ENCODE peak calls at places on chromosomes 2 and 18, in four cellular contexts. A is ascending aorta, Q is choroid plexus epithelial cell, J is tibial artery. S is an unnamed sample.

GRCh38 chr2:60555066-60555793 is 1.8 kb upstream of the BCL11A start:
- DNase-seq in J (no peak), A (no peak), Q (peak; percentile 82), S (peak; percentile 72)

GRCh38 chr2:69693472-69694450 is 48.2 kb upstream of the ANXA4 start:
- DNase-seq in A (no peak), Q (peak; percentile 35), J (no peak), S (no peak)

GRCh38 chr18:68215931-68216330 is 499.0 kb downstream of the TMX3 start:
- DNase-seq in Q (peak; percentile 73), J (no peak), A (no peak), S (peak; percentile 60)

GRCh38 chr2:79935771-79936657 is 368.5 kb downstream of the LRRTM1 start:
- DNase-seq in J (no peak), A (no peak), Q (peak; percentile 74), S (peak; percentile 76)

GRCh38 chr2:237456200-237456731 is 30.8 kb upstream of the MLPH start:
- DNase-seq in Q (peak; percentile 97), A (peak; percentile 84), J (peak; percentile 95), S (peak; percentile 82)

GRCh38 chr18:32553640-32554039 is 83.0 kb upstream of the GAREM1 start:
- DNase-seq in A (no peak), Q (no peak), J (no peak), S (no peak)

GRCh38 chr2:174337337-174338154 is 2.8 kb downstream of the SP9 start:
- DNase-seq in A (no peak), J (no peak), Q (no peak), S (no peak)

GRCh38 chr2:135451966-135452365 is 79.1 kb downstream of the ZRANB3 start:
- DNase-seq in A (no peak), Q (no peak), J (no peak), S (no peak)

GRCh38 chr18:68738572-68738971 is 23.7 kb upstream of the TMX3 start:
- DNase-seq in A (no peak), Q (no peak), J (no peak), S (no peak)

GRCh38 chr2:46849741-46850474 is 65.7 kb downstream of the MCFD2 start:
- DNase-seq in A (no peak), J (peak; percentile 74), Q (peak; percentile 92), S (peak; percentile 34)

GRCh38 chr18:49849331-49850217 is 36.2 kb upstream of the ACAA2 start:
- DNase-seq in A (no peak), Q (peak; percentile 94), J (no peak), S (peak; percentile 98)

GRCh38 chr18:42574871-42575270 is 540.6 kb downstream of the RIT2 start:
- DNase-seq in Q (no peak), A (no peak), J (no peak), S (peak; percentile 29)

GRCh38 chr2:198054299-198054698 is 249.9 kb downstream of the PLCL1 start:
- DNase-seq in A (no peak), Q (peak; percentile 50), J (no peak), S (peak; percentile 46)

GRCh38 chr18:9741821-9742541 is 33.9 kb downstream of the RAB31 start:
- DNase-seq in J (peak; percentile 71), Q (peak; percentile 51), A (no peak), S (peak; percentile 54)

GRCh38 chr2:883260-884026 is 67.2 kb upstream of the SNTG2 start:
- DNase-seq in A (no peak), J (no peak), Q (no peak), S (no peak)

GRCh38 chr2:127022817-127023216 is 84.1 kb downstream of the BIN1 start:
- DNase-seq in J (no peak), A (no peak), Q (no peak), S (no peak)

GRCh38 chr2:164782323-164782722 is 59.3 kb downstream of the COBLL1 start:
- DNase-seq in Q (peak; percentile 67), J (no peak), A (no peak), S (peak; percentile 82)

GRCh38 chr2:15674637-15675455 is 83.2 kb downstream of the DDX1 start:
- DNase-seq in A (no peak), J (peak; percentile 13), Q (peak; percentile 59), S (peak; percentile 84)

GRCh38 chr2:170292415-170292814 is 114.5 kb downstream of the MYO3B start:
- DNase-seq in A (no peak), J (no peak), Q (no peak), S (no peak)

GRCh38 chr2:9763356-9764152 is 79.7 kb upstream of the TAF1B start:
- DNase-seq in Q (no peak), A (no peak), J (peak; percentile 44), S (no peak)

GRCh38 chr2:9768388-9768787 is 74.9 kb upstream of the TAF1B start:
- DNase-seq in J (peak; percentile 47), A (no peak), Q (peak; percentile 45), S (no peak)

GRCh38 chr2:9764153-9764778 is 79.0 kb upstream of the TAF1B start:
- DNase-seq in J (peak; percentile 25), Q (no peak), A (no peak), S (no peak)

GRCh38 chr2:9767656-9768281 is 75.5 kb upstream of the TAF1B start:
- DNase-seq in Q (no peak), J (peak; percentile 46), A (no peak), S (no peak)

DNA sequence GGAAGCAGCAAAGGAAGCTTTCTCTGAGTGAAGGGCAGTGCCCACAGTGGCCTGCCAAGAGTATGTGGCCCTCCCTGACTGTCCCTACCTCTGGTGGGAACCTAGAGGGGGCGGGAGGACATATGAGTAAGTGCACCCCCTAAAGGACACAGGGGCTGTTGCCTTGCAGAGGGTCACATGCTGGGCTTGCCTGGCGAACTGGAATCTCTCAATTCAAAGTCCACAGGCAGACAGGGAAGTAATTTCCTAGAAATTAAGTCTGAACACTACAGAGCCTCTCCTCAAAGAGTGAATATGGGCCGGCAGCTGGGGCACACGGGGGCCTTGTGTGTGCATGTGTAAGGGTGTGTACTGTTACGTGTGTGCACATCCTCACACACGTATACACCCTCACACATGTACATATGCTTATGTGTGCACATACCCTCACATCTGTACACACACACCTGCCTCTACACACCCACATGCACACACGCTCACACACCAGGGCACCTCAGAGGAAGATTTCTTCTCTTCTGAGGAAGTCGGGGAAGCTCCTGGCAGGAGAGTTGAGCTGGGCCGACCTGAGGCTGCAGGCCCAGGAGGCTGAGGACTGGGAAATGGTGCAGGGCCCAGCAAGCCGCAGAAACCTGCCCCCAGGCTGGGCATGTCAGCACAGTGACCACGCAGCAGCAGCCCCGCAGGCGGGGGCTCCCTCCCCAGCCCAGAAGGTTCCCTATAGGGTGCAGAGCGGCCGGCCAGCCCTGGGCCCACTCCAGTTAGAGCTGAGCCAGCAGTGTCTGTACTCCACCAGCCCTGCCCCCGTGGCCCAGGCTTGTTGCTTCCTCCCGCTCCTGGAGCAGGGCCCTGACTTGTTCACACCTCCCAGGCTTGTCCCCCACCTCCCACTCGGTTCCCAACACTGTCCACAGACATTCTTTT is 77.4 kb upstream of the TAF1B start:
- DNase-seq in J (peak; percentile 44), Q (no peak), A (no peak), S (no peak)
- TF ChIP-seq CTCF in J (no peak), Q (no peak), A (no peak), S (no peak)

GRCh38 chr2:113407446-113408099 is 29.9 kb upstream of the ZNG1B start:
- DNase-seq in Q (peak; percentile 43), A (no peak), J (no peak), S (peak; percentile 48)
- TF ChIP-seq CTCF in Q (peak; percentile 55), A (no peak), J (no peak), S (peak; percentile 35)

GRCh38 chr2:157055660-157056199 is 201.8 kb upstream of the GALNT5 start:
- DNase-seq in Q (peak; percentile 78), A (no peak), J (no peak), S (peak; percentile 40)
- TF ChIP-seq CTCF in Q (peak; percentile 62), A (no peak), J (no peak), S (peak; percentile 41)

GRCh38 chr2:25566694-25567093 is 106.7 kb downstream of the DTNB start:
- DNase-seq in A (no peak), J (no peak), Q (peak; percentile 65), S (no peak)

GRCh38 chr2:25576596-25576995 is 96.8 kb downstream of the DTNB start:
- DNase-seq in Q (no peak), A (no peak), J (no peak), S (no peak)

GRCh38 chr2:25567406-25567805 is 106.0 kb downstream of the DTNB start:
- DNase-seq in Q (peak; percentile 74), A (no peak), J (no peak), S (peak; percentile 44)

GRCh38 chr2:25570161-25570840 is 103.1 kb downstream of the DTNB start:
- DNase-seq in J (no peak), A (no peak), Q (peak; percentile 22), S (no peak)

DNA sequence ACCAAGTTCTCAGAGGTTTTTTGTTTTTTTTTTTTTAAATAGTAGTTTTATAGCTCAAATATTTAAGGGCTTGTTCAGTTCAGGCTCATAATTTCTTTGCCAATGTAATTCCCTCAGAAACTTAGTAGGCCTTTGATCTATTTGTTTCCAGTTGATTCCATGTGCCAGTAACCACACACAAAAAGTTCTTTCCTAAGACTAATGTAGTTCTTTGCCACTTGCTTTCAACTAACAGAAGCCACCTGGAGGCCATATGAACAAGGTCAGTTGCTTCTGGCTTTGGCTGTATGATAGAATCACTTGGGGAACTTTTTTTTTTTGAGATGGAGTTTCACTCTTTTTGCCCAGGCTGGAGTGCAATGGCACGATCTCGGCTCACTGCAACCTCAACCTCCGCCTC is 100.7 kb downstream of the DTNB start:
- DNase-seq in A (no peak), J (no peak), Q (no peak), S (no peak)
- TF ChIP-seq CTCF in A (no peak), J (no peak), Q (no peak), S (no peak)

DNA sequence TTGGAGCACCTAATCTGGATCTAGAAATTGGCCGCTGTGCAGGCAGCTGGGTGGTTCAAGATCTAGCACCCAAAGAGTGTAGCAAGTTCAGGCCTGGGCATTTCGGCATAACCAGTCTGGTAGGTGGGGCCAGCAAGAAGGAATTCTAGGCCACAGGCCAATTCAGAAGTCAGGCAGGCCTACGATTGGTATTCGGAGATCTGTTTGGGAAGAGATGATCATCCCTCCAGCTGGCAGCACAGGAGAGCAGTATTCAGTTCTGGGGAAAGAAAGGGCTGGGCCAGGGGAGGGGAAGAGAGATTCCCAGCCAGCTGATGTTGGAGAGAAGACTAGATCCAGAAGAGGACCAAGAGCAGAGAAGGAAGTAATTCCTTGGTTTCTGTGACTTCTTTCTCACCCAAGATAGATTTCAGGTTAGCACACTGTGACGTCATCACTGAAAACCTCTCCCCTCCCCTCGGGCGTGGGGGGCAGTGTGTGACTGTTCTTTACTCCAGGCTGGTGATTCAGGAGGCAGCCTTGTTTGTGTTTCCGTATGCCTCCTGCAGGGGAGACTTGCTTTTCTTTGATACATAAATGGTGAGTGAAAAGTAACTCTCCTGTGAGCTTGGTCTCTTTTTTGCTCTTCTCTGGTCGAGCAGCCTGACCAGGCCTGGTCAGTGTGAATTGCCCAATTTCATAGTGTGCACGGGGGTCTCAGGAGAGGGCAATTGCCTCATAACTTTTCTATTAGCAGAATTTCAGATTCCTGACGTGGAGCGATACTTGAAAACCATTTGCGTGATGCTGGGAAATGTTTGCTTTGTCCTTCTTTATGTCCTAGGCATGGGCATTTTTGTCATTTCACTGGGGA is 61.1 kb downstream of the MEIS1 start:
- DNase-seq in A (peak; percentile 21), Q (peak; percentile 87), J (peak; percentile 78), S (peak; percentile 95)
- TF ChIP-seq CTCF in A (peak; percentile 27), Q (peak; percentile 43), J (peak; percentile 36), S (peak; percentile 27)

DNA sequence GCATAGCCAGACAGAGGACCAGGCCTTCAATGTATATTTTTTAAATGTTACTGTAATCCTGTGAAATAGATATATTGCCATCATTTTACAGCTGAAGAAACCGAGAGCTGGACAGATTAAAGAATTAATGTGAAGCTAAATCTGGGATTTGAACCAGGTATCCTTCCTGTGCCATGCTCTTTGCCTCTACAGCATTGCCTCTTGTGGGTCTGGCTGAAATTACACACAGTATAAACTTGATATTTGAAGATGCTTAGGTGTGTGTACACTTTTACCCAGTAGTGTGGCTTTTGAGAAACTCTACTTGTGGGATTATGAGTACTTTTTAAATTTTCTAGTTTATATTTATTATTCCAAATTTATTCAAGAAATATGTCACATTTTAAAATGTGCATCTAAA is 264.5 kb downstream of the CNTNAP5 start:
- DNase-seq in A (no peak), Q (no peak), J (no peak), S (no peak)
- TF ChIP-seq CTCF in A (no peak), Q (no peak), J (no peak), S (peak; percentile 7)

S was measured in MCF 10A.